ENCODE peak calls at places on chromosomes 5 and 9, in five cellular contexts. M is DMS 273 treated with DMSO at 0.1 percent for 48 hours, L is ELR, S is aorta, N is uterus. U is an unnamed sample.

GRCh38 chr5:9045946-9046345 is 499.9 kb downstream of the SEMA5A start:
- DNase-seq in M (no peak), L (no peak), S (no peak), N (no peak), U (no peak)

GRCh38 chr9:108620767-108621166 is 235.0 kb downstream of the ACTL7B start:
- DNase-seq in M (no peak), L (no peak), S (no peak), N (no peak), U (no peak)

GRCh38 chr9:11199335-11199734 is 586.5 kb upstream of the PTPRD start:
- DNase-seq in M (peak; percentile 89), L (no peak), S (no peak), N (no peak), U (no peak)

GRCh38 chr9:68610016-68610415 is 69.3 kb upstream of the TMEM252 start:
- DNase-seq in M (no peak), L (no peak), S (no peak), N (no peak), U (no peak)

GRCh38 chr5:179973391-179973790 is 65.7 kb upstream of the TBC1D9B start:
- DNase-seq in M (no peak), L (no peak), S (no peak), N (no peak), U (no peak)

GRCh38 chr5:7410936-7411511 is 15.1 kb downstream of the ADCY2 start:
- DNase-seq in M (no peak), L (no peak), S (no peak), N (no peak), U (no peak)

GRCh38 chr5:97906135-97906534 is 723.1 kb upstream of the RIOK2 start:
- DNase-seq in M (no peak), L (no peak), S (no peak), N (no peak), U (no peak)

GRCh38 chr9:92671323-92671722 is 1.4 kb upstream of the IPPK start:
- DNase-seq in M (no peak), L (peak; percentile 91), S (peak; percentile 59), N (peak; percentile 51), U (no peak)

GRCh38 chr5:159449925-159450324 is 119.6 kb upstream of the IL12B start:
- DNase-seq in M (no peak), L (peak; percentile 51), S (no peak), N (no peak), U (no peak)

GRCh38 chr9:21812415-21812814 is 10.0 kb downstream of the MTAP start:
- DNase-seq in M (no peak), L (peak; percentile 94), S (no peak), N (no peak), U (no peak)

GRCh38 chr5:10885026-10885425 is 124.0 kb upstream of the DAP start:
- DNase-seq in M (no peak), L (peak; percentile 96), S (no peak), N (no peak), U (no peak)

GRCh38 chr5:80481019-80481893 is 6.6 kb upstream of the FAM151B start:
- DNase-seq in M (peak; percentile 14), L (peak; percentile 75), S (no peak), N (no peak), U (no peak)

GRCh38 chr9:120935383-120935857 is 8.8 kb upstream of the TRAF1 start:
- DNase-seq in M (peak; percentile 88), L (peak; percentile 84), S (peak; percentile 97), N (peak; percentile 96), U (peak; percentile 95)

GRCh38 chr9:98501776-98502175 is 207.0 kb downstream of the GABBR2 start:
- DNase-seq in M (no peak), L (no peak), S (no peak), N (no peak), U (peak; percentile 44)

GRCh38 chr5:128038641-128039040 is 44.9 kb upstream of the SLC12A2 start:
- DNase-seq in M (no peak), L (peak; percentile 77), S (no peak), N (no peak), U (no peak)

GRCh38 chr5:140259509-140259908 is 43.4 kb downstream of the PFDN1 start:
- DNase-seq in M (no peak), L (no peak), S (no peak), N (no peak), U (no peak)

GRCh38 chr5:151685749-151686672 is 704 bp downstream of the SPARC start:
- DNase-seq in M (no peak), L (peak; percentile 57), S (no peak), N (no peak), U (no peak)

GRCh38 chr5:11385901-11386293 is 518.3 kb downstream of the CTNND2 start:
- DNase-seq in M (no peak), L (no peak), S (no peak), N (no peak), U (no peak)

GRCh38 chr5:111271885-111272284 is 47.7 kb downstream of the CAMK4 start:
- DNase-seq in M (no peak), L (no peak), S (no peak), N (no peak), U (no peak)

GRCh38 chr5:138096363-138096762 is 12.5 kb downstream of the WNT8A start:
- DNase-seq in M (no peak), L (peak; percentile 6), S (no peak), N (no peak), U (no peak)

GRCh38 chr9:35667939-35668338 is 2.9 kb upstream of the ARHGEF39 start:
- DNase-seq in M (no peak), L (no peak), S (no peak), N (no peak), U (no peak)

GRCh38 chr9:69223605-69224004 is 49.5 kb downstream of the TJP2 start:
- DNase-seq in M (no peak), L (peak; percentile 85), S (no peak), N (no peak), U (no peak)

GRCh38 chr9:113636165-113636564 is 172.6 kb downstream of the RGS3 start:
- DNase-seq in M (no peak), L (no peak), S (peak; percentile 35), N (no peak), U (peak; percentile 61)

GRCh38 chr9:95462419-95463121 is 54.2 kb downstream of the PTCH1 start:
- DNase-seq in M (peak; percentile 92), L (peak; percentile 42), S (peak; percentile 67), N (peak; percentile 68), U (no peak)

GRCh38 chr9:121748727-121749546 is 97.5 kb downstream of the DAB2IP start:
- DNase-seq in M (no peak), L (no peak), S (peak; percentile 85), N (peak; percentile 52), U (peak; percentile 86)

GRCh38 chr5:143594913-143595818 is 191.7 kb upstream of the NR3C1 start:
- DNase-seq in M (no peak), L (peak; percentile 85), S (no peak), N (no peak), U (no peak)

GRCh38 chr5:179223961-179224360 is 121.3 kb downstream of the ADAMTS2 start:
- DNase-seq in M (no peak), L (no peak), S (no peak), N (peak; percentile 11), U (peak; percentile 44)

GRCh38 chr5:172692981-172693380 is 51.9 kb downstream of the NEURL1B start:
- DNase-seq in M (no peak), L (no peak), S (no peak), N (no peak), U (no peak)

GRCh38 chr9:136544549-136545064 is 1.2 kb downstream of the NOTCH1 start:
- DNase-seq in M (no peak), L (peak; percentile 46), S (peak; percentile 76), N (peak; percentile 63), U (peak; percentile 90)

GRCh38 chr9:69431777-69432176 is 106.8 kb downstream of the ENTREP1 start:
- DNase-seq in M (no peak), L (no peak), S (no peak), N (no peak), U (no peak)

GRCh38 chr5:159095218-159095617 is 4.5 kb downstream of the EBF1 start:
- DNase-seq in M (no peak), L (no peak), S (peak; percentile 47), N (peak; percentile 26), U (no peak)

GRCh38 chr5:147483961-147484707 is 25.7 kb downstream of the DPYSL3 start:
- DNase-seq in M (peak; percentile 82), L (peak; percentile 70), S (peak; percentile 87), N (peak; percentile 90), U (no peak)

GRCh38 chr5:76252437-76252836 is 150.6 kb upstream of the IQGAP2 start:
- DNase-seq in M (no peak), L (peak; percentile 2), S (no peak), N (no peak), U (no peak)